ENCODE peak calls at places on chromosomes 7 and 10, in ten cellular contexts. I, D, G, S, E, K, C, Z, M and R are unnamed samples.

GRCh38 chr10:53786236-53786635 is 1013.7 kb upstream of the MBL2 start:
- DNase-seq in C (no peak), G (no peak), Z (no peak), M (no peak), K (no peak), E (no peak), S (no peak), D (no peak), I (peak; percentile 6), R (no peak)

GRCh38 chr7:146831875-146832274 is 715.3 kb downstream of the CNTNAP2 start:
- DNase-seq in E (no peak), C (no peak), M (no peak), S (no peak), G (no peak), D (no peak), I (no peak), Z (no peak), K (no peak), R (no peak)

GRCh38 chr10:1589257-1589656 is 148.1 kb downstream of the ADARB2 start:
- DNase-seq in S (no peak), I (no peak), E (no peak), M (no peak), D (no peak), G (no peak), K (no peak), Z (no peak), C (no peak), R (no peak)

GRCh38 chr7:84060760-84061261 is 133.8 kb downstream of the SEMA3A start:
- DNase-seq in D (peak; percentile 36), S (peak; percentile 10), C (peak; percentile 62), I (no peak), M (peak; percentile 76), K (no peak), E (no peak), G (no peak), Z (no peak), R (no peak)

GRCh38 chr7:19442016-19442785 is 266.6 kb downstream of the POLR1F start:
- DNase-seq in G (no peak), S (peak; percentile 3), C (peak; percentile 82), D (peak; percentile 82), E (no peak), M (peak; percentile 34), Z (peak; percentile 50), I (peak; percentile 26), K (no peak), R (peak; percentile 43)

GRCh38 chr10:70565556-70566514 is 36.7 kb downstream of the PRF1 start:
- DNase-seq in C (no peak), D (no peak), Z (no peak), M (no peak), E (no peak), I (no peak), K (no peak), S (no peak), G (no peak), R (no peak)

GRCh38 chr7:13987395-13987794 is 2.1 kb downstream of the ETV1 start:
- DNase-seq in D (peak; percentile 20), S (no peak), E (no peak), I (no peak), G (no peak), M (peak; percentile 46), Z (no peak), C (peak; percentile 36), K (no peak), R (no peak)

GRCh38 chr10:98328163-98328562 is 60.2 kb upstream of the LOXL4 start:
- DNase-seq in D (no peak), I (no peak), C (no peak), E (no peak), S (no peak), G (no peak), M (no peak), K (no peak), Z (no peak), R (no peak)

GRCh38 chr10:132607491-132607890 is 69.9 kb downstream of the INPP5A start:
- DNase-seq in E (no peak), G (no peak), M (no peak), S (no peak), Z (no peak), D (no peak), K (no peak), I (no peak), C (no peak), R (no peak)

GRCh38 chr10:93815304-93816091 is 57.8 kb downstream of the LGI1 start:
- DNase-seq in I (no peak), G (no peak), C (no peak), K (no peak), M (no peak), S (no peak), Z (no peak), E (no peak), D (peak; percentile 34), R (no peak)

GRCh38 chr7:85041599-85042216 is 145.1 kb downstream of the SEMA3D start:
- DNase-seq in E (no peak), C (peak; percentile 83), Z (peak; percentile 62), K (peak; percentile 62), I (peak; percentile 73), M (peak; percentile 41), S (peak; percentile 17), D (peak; percentile 81), G (peak; percentile 22), R (peak; percentile 41)

GRCh38 chr10:60513281-60513680 is 123.6 kb upstream of the ANK3 start:
- DNase-seq in K (no peak), G (no peak), Z (no peak), S (no peak), E (no peak), C (no peak), M (no peak), D (no peak), I (no peak), R (no peak)

GRCh38 chr7:97342512-97342911 is 225.0 kb downstream of the SDHAF3 start:
- DNase-seq in Z (no peak), C (no peak), E (no peak), G (no peak), M (no peak), D (no peak), K (no peak), S (no peak), I (no peak), R (no peak)

GRCh38 chr10:4083509-4084003 is 298.5 kb upstream of the KLF6 start:
- DNase-seq in C (no peak), S (no peak), G (no peak), E (no peak), K (no peak), Z (no peak), I (no peak), M (peak; percentile 39), D (peak; percentile 46), R (no peak)
- TF ChIP-seq CTCF in C (no peak), S (no peak), G (no peak), E (no peak), K (no peak), Z (no peak), I (no peak), M (no peak), D (no peak), R (peak; percentile 3)

GRCh38 chr7:93889261-93889660 is 1.3 kb downstream of the TFPI2 start:
- DNase-seq in D (peak; percentile 76), E (no peak), C (peak; percentile 90), G (no peak), M (peak; percentile 74), Z (no peak), S (no peak), I (no peak), K (no peak), R (no peak)

GRCh38 chr7:93890041-93890463 is 501 bp downstream of the TFPI2 start:
- DNase-seq in Z (no peak), I (peak; percentile 36), C (peak; percentile 78), M (peak; percentile 62), K (peak; percentile 20), D (peak; percentile 78), S (peak; percentile 46), E (no peak), G (no peak), R (no peak)

GRCh38 chr7:93894426-93894825 is 3.9 kb upstream of the TFPI2 start:
- DNase-seq in Z (no peak), M (peak; percentile 27), I (no peak), C (no peak), G (no peak), E (no peak), K (no peak), D (peak; percentile 23), S (no peak), R (no peak)

GRCh38 chr7:93894966-93895650 is 4.6 kb upstream of the TFPI2 start:
- DNase-seq in G (no peak), I (no peak), C (no peak), M (peak; percentile 48), S (no peak), Z (no peak), E (no peak), D (no peak), K (no peak), R (no peak)

DNA sequence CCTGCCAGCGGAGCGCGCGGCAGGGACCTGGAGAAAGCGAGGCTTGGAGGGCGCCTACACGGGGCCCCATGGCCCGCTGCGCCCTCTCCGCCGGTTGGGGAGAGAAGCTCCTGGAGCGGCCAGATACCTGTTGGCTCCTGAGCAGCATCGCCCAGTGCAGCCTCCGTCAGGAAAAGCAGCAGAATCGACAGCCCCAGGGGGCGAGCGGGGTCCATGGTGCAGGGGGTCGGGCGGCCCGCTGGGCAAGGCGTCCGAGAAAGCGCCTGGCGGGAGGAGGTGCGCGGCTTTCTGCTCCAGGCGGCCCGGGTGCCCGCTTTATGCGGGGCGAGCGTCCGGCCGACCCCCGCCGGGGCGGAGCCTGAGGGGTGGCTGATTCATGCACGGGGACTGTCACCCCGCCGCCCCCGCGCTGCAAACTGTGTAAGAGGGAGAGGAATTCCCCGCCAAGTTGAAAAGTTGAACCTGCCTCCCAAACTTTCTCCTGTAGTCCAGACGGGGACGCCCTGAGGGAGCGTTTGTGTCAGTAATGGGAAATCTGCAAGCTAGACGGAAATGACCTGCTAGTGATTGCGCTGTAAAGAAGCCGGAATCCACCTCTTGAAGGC is at the start of gene TFPI2:
- DNase-seq in Z (no peak), E (no peak), M (peak; percentile 82), G (no peak), D (peak; percentile 71), I (peak; percentile 38), S (peak; percentile 77), K (peak; percentile 59), C (peak; percentile 92), R (no peak)
- TF ChIP-seq CTCF in Z (no peak), E (no peak), M (no peak), G (peak; percentile 13), D (peak; percentile 6), I (no peak), S (peak; percentile 40), K (no peak), C (no peak), R (peak; percentile 21)

GRCh38 chr7:31126976-31127375 is 74.9 kb downstream of the ADCYAP1R1 start:
- DNase-seq in K (no peak), D (peak; percentile 51), G (no peak), E (no peak), I (no peak), C (peak; percentile 38), S (no peak), M (peak; percentile 12), Z (no peak), R (no peak)
- TF ChIP-seq CTCF in K (no peak), D (peak; percentile 41), G (peak; percentile 38), E (no peak), I (peak; percentile 24), C (peak; percentile 30), S (no peak), M (peak; percentile 53), Z (peak; percentile 35), R (peak; percentile 39)

DNA sequence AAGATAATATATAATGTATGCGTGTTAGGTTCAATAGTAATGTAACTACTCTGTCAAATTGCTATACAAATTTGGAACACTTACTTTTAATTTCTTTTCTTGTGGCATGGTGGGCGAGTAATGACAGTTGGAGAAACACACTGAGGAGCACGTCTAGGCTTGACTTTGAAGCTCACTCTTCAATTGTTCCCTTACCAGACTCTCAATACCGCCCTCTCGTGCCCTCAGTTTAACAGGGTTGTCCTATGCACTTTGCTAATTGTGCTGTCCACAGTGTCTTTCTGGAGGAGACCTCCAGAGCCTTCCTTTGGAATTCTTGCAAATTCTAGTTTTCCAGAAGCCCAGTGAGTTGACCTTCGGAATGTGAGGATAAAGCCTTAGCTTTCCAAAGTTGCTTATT is 107.2 kb upstream of the RELN start:
- DNase-seq in D (no peak), G (no peak), E (no peak), C (peak; percentile 39), K (no peak), M (no peak), Z (peak; percentile 21), I (peak; percentile 27), S (peak; percentile 8), R (no peak)
- TF ChIP-seq CTCF in D (no peak), G (peak; percentile 22), E (no peak), C (peak; percentile 40), K (no peak), M (no peak), Z (peak; percentile 48), I (no peak), S (no peak), R (peak; percentile 18)